ENCODE peak calls at places on chromosomes 12 and 14, in nine cellular contexts. C is M059J, E is fibroblast of mammary gland, B is heart left ventricle, R is NCI-H460, O is islet precursor cell, U is nucleus accumbens, X is H7, H is astrocyte of the spinal cord. N is an unnamed sample.

GRCh38 chr12:76422878-76423438 is 74.7 kb upstream of the BBS10 start:
- DNase-seq in E (peak; percentile 39), O (no peak), C (peak; percentile 57), U (no peak), X (no peak), R (no peak), H (peak; percentile 69), B (no peak), N (no peak)

GRCh38 chr12:24418157-24418556 is 468.7 kb upstream of the SOX5 start:
- DNase-seq in O (no peak), R (no peak), H (peak; percentile 16), U (no peak), X (no peak), C (no peak), E (peak; percentile 10), B (no peak), N (no peak)

GRCh38 chr12:29562167-29562776 is 64.8 kb upstream of the OVCH1 start:
- DNase-seq in H (peak; percentile 81), R (no peak), O (no peak), B (peak; percentile 69), X (no peak), C (peak; percentile 92), E (peak; percentile 91), U (no peak), N (no peak)

GRCh38 chr14:84343637-84344036 is 1186.3 kb upstream of the FLRT2 start:
- DNase-seq in C (no peak), H (peak; percentile 48), U (no peak), B (no peak), X (no peak), E (peak; percentile 33), R (no peak), O (no peak), N (no peak)

GRCh38 chr14:50148799-50149198 is 32.4 kb upstream of the VCPKMT start:
- DNase-seq in B (no peak), R (no peak), H (no peak), E (no peak), X (no peak), U (no peak), C (no peak), O (no peak), N (no peak)

GRCh38 chr14:84527706-84528105 is 1002.2 kb upstream of the FLRT2 start:
- DNase-seq in H (no peak), R (no peak), O (no peak), X (no peak), U (no peak), C (no peak), E (no peak), B (no peak), N (no peak)

GRCh38 chr12:103560604-103561101 is 26.4 kb upstream of the STAB2 start:
- DNase-seq in H (peak; percentile 95), U (no peak), C (peak; percentile 99), O (peak; percentile 95), E (peak; percentile 100), B (no peak), R (peak; percentile 95), X (no peak), N (no peak)

GRCh38 chr12:93833946-93834345 is 156.8 kb downstream of the CRADD start:
- DNase-seq in U (no peak), X (no peak), O (peak; percentile 45), E (no peak), R (no peak), H (no peak), B (no peak), C (no peak), N (no peak)

GRCh38 chr12:25482637-25483036 is 70.4 kb downstream of the LMNTD1 start:
- DNase-seq in U (no peak), H (no peak), B (no peak), O (peak; percentile 52), C (no peak), X (no peak), E (peak; percentile 25), R (no peak), N (no peak)

GRCh38 chr12:121815221-121815620 is 11.4 kb downstream of the SETD1B start:
- DNase-seq in H (no peak), X (no peak), U (no peak), R (no peak), E (no peak), O (no peak), C (no peak), B (no peak), N (no peak)

GRCh38 chr12:2051700-2052625 is 824 bp upstream of the CACNA1C start:
- DNase-seq in E (no peak), R (no peak), U (peak; percentile 20), O (no peak), C (peak; percentile 6), X (no peak), H (no peak), B (no peak), N (no peak)

GRCh38 chr12:53268637-53269562 is 801 bp downstream of the ESPL1 start:
- DNase-seq in H (peak; percentile 15), B (no peak), O (no peak), E (peak; percentile 10), C (no peak), U (no peak), R (no peak), X (peak; percentile 73), N (no peak)

GRCh38 chr12:171743-172705 is 41.9 kb downstream of the SLC6A12 start:
- DNase-seq in U (no peak), E (no peak), O (no peak), C (no peak), B (peak; percentile 33), X (peak; percentile 66), H (no peak), R (no peak), N (no peak)

GRCh38 chr12:65334534-65334933 is 56.1 kb downstream of the MSRB3 start:
- DNase-seq in B (no peak), C (no peak), U (no peak), E (peak; percentile 60), H (no peak), X (no peak), O (no peak), R (no peak), N (no peak)

GRCh38 chr14:22044193-22044592 is 370.6 kb upstream of the OR4E1 start:
- DNase-seq in O (no peak), U (no peak), H (no peak), E (no peak), X (no peak), B (no peak), R (no peak), C (no peak), N (no peak)

GRCh38 chr12:78878447-78878846 is 13.9 kb downstream of the SYT1 start:
- DNase-seq in O (no peak), C (no peak), E (no peak), X (no peak), H (no peak), B (no peak), R (no peak), U (no peak), N (no peak)

GRCh38 chr14:52325126-52325525 is 11.0 kb downstream of the PTGER2 start:
- DNase-seq in H (peak; percentile 71), X (no peak), E (peak; percentile 43), U (no peak), R (no peak), O (no peak), C (peak; percentile 77), B (no peak), N (no peak)

GRCh38 chr14:54786816-54787215 is 115.8 kb downstream of the GCH1 start:
- DNase-seq in B (peak; percentile 69), O (peak; percentile 29), U (no peak), H (no peak), X (no peak), E (no peak), C (no peak), R (no peak), N (no peak)

GRCh38 chr12:95286713-95287112 is 69.1 kb downstream of the VEZT start:
- DNase-seq in R (no peak), H (no peak), X (no peak), C (no peak), O (no peak), U (no peak), B (peak; percentile 30), E (no peak), N (no peak)

N was measured in neural crest cell.